ENCODE peak calls at places on chromosome 1, in ten cellular contexts. D, P, U, X, H, N, S, G, C and M are unnamed samples. For H3K27me3, the result is how much of the 10 kb centered on the place peaks cover.

GRCh38 chr1:153510984-153511410 is 24.8 kb downstream of the S100A6 start:
- DNase-seq in P (peak), G (peak), U (no peak), H (peak), X (peak), C (peak), N (peak), S (peak), D (peak), M (peak)

GRCh38 chr1:206925116-206925736 is 3.5 kb upstream of the FCMR start:
- DNase-seq in N (no peak), G (peak), S (no peak), H (no peak), X (peak), U (no peak), C (peak), P (no peak), D (peak), M (peak)

GRCh38 chr1:54244655-54245054 is 44.7 kb downstream of the MRPL37 start:
- DNase-seq in C (no peak), X (no peak), G (no peak), S (no peak), D (no peak), H (no peak), N (no peak), P (no peak), U (no peak), M (no peak)

GRCh38 chr1:40664167-40664537 is 1.3 kb downstream of the RIMS3 start:
- DNase-seq in N (no peak), U (no peak), C (no peak), H (no peak), D (no peak), S (no peak), P (no peak), G (no peak), X (no peak), M (no peak)

GRCh38 chr1:225830823-225831222 is 20.9 kb downstream of the EPHX1 start:
- DNase-seq in S (no peak), N (no peak), C (no peak), G (no peak), D (no peak), X (no peak), H (no peak), P (no peak), U (no peak), M (no peak)

GRCh38 chr1:17881761-17882160 is 126.6 kb downstream of the ACTL8 start:
- DNase-seq in S (no peak), C (no peak), U (no peak), H (no peak), G (peak), N (no peak), P (no peak), X (peak), D (no peak), M (no peak)

GRCh38 chr1:163440090-163440489 is 118.3 kb downstream of the NUF2 start:
- DNase-seq in P (no peak), D (no peak), C (no peak), S (no peak), U (no peak), G (no peak), X (no peak), N (no peak), H (no peak), M (no peak)

GRCh38 chr1:168161459-168161858 is 17.3 kb upstream of the TIPRL start:
- DNase-seq in G (no peak), H (no peak), N (no peak), U (no peak), X (no peak), S (no peak), D (no peak), P (no peak), C (no peak), M (no peak)

GRCh38 chr1:207981976-207982375 is 71.1 kb upstream of the CD34 start:
- DNase-seq in P (no peak), C (no peak), S (peak), U (no peak), G (no peak), H (no peak), X (peak), N (no peak), D (no peak), M (no peak)

GRCh38 chr1:234175363-234175762 is 197.9 kb upstream of the COA6 start:
- DNase-seq in N (no peak), X (no peak), C (no peak), S (no peak), U (no peak), G (no peak), H (no peak), P (no peak), D (no peak), M (no peak)

GRCh38 chr1:89356658-89357400 is 7.0 kb upstream of the GBP6 start:
- DNase-seq in G (no peak), U (no peak), C (no peak), D (no peak), P (peak), N (peak), S (no peak), H (no peak), X (no peak), M (no peak)

GRCh38 chr1:209675567-209676154 is 449 bp downstream of the G0S2 start:
- DNase-seq in H (peak), P (peak), S (no peak), C (peak), U (no peak), D (no peak), X (peak), N (no peak), G (peak), M (peak)

GRCh38 chr1:234970731-234971476 is 157.7 kb downstream of the TOMM20 start:
- DNase-seq in C (peak), S (peak), G (no peak), H (no peak), D (no peak), X (peak), N (peak), U (no peak), P (peak), M (peak)

GRCh38 chr1:85584264-85584781 is 3.8 kb downstream of the CCN1 start:
- DNase-seq in N (peak), P (peak), D (no peak), H (peak), S (no peak), X (peak), C (no peak), G (no peak), U (no peak), M (no peak)

GRCh38 chr1:244998717-244999346 is 134.5 kb upstream of the HNRNPU start:
- DNase-seq in G (no peak), U (no peak), S (no peak), X (no peak), H (no peak), P (no peak), D (no peak), N (no peak), C (no peak), M (no peak)

GRCh38 chr1:91685994-91686393 is 185.3 kb downstream of the CDC7 start:
- DNase-seq in S (no peak), H (no peak), N (no peak), C (no peak), D (no peak), P (no peak), G (no peak), X (no peak), U (no peak), M (no peak)

GRCh38 chr1:87279201-87279860 is 49.3 kb upstream of the LMO4 start:
- DNase-seq in D (no peak), U (no peak), G (no peak), C (no peak), P (peak), S (peak), N (no peak), X (no peak), H (no peak), M (no peak)

GRCh38 chr1:211811848-211812247 is 18.7 kb downstream of the LPGAT1 start:
- DNase-seq in N (no peak), U (no peak), X (no peak), S (no peak), D (no peak), G (no peak), C (no peak), P (no peak), H (no peak), M (no peak)

GRCh38 chr1:243748227-243748626 is 101.8 kb downstream of the AKT3 start:
- DNase-seq in D (no peak), X (no peak), C (no peak), G (no peak), P (no peak), U (no peak), S (no peak), N (no peak), H (no peak), M (no peak)

GRCh38 chr1:162987866-162988265 is 81.3 kb upstream of the RGS4 start:
- DNase-seq in H (no peak), P (peak), N (peak), S (no peak), D (no peak), X (no peak), U (no peak), C (no peak), G (no peak), M (no peak)

GRCh38 chr1:227884370-227885134 is 63.2 kb downstream of the WNT9A start:
- DNase-seq in S (peak), H (no peak), U (no peak), N (no peak), C (no peak), X (peak), P (no peak), G (peak), D (no peak), M (peak)

GRCh38 chr1:33815061-33815460 is 48.8 kb upstream of the HMGB4 start:
- DNase-seq in S (no peak), U (no peak), G (no peak), H (no peak), P (peak), X (no peak), N (no peak), C (no peak), D (no peak), M (no peak)

GRCh38 chr1:113226118-113226517 is 153.1 kb downstream of the LRIG2 start:
- DNase-seq in H (no peak), P (peak), X (no peak), G (no peak), N (no peak), S (peak), D (no peak), C (peak), U (peak), M (no peak)

GRCh38 chr1:118973536-118974160 is 14.5 kb downstream of the TBX15 start:
- DNase-seq in U (no peak), S (no peak), D (no peak), N (no peak), C (no peak), X (no peak), G (no peak), P (no peak), H (no peak), M (peak)

GRCh38 chr1:226733876-226734414 is 5.1 kb downstream of the ITPKB start:
- DNase-seq in S (no peak), U (no peak), D (no peak), X (no peak), N (no peak), G (no peak), H (no peak), P (peak), C (no peak), M (no peak)

GRCh38 chr1:190634134-190634533 is 156.5 kb upstream of the BRINP3 start:
- DNase-seq in X (no peak), G (no peak), P (no peak), U (no peak), C (no peak), S (no peak), D (no peak), H (no peak), N (no peak), M (no peak)

GRCh38 chr1:29647581-29647980 is 411.3 kb downstream of the PTPRU start:
- DNase-seq in N (peak), X (no peak), H (no peak), S (no peak), D (no peak), P (peak), U (no peak), C (no peak), G (no peak), M (no peak)

GRCh38 chr1:233945573-233945972 is 41.1 kb downstream of the SLC35F3 start:
- DNase-seq in U (no peak), G (no peak), N (peak), X (no peak), S (no peak), P (peak), H (no peak), D (no peak), C (no peak), M (no peak)

GRCh38 chr1:21050031-21050430 is 126.7 kb downstream of the EIF4G3 start:
- DNase-seq in C (no peak), X (no peak), D (no peak), H (no peak), S (no peak), N (no peak), G (no peak), P (peak), U (no peak), M (no peak)

GRCh38 chr1:201594575-201595245 is 55.8 kb downstream of the NAV1 start:
- DNase-seq in U (no peak), X (peak), D (no peak), G (peak), P (no peak), S (no peak), C (no peak), N (no peak), H (peak), M (no peak)

GRCh38 chr1:109365642-109366204 is 32.0 kb downstream of the SORT1 start:
- DNase-seq in P (no peak), S (no peak), C (no peak), H (no peak), D (no peak), N (no peak), X (no peak), G (no peak), U (no peak), M (no peak)

GRCh38 chr1:205329719-205330118 is 8.2 kb upstream of the NUAK2 start:
- DNase-seq in N (no peak), G (no peak), H (no peak), X (no peak), S (no peak), P (no peak), D (no peak), U (no peak), C (no peak), M (no peak)

GRCh38 chr1:205328476-205328875 is 6.9 kb upstream of the NUAK2 start:
- DNase-seq in X (peak), C (no peak), D (no peak), N (no peak), S (no peak), P (no peak), U (no peak), H (no peak), G (no peak), M (no peak)

GRCh38 chr1:205330161-205330560 is 8.6 kb upstream of the NUAK2 start:
- DNase-seq in P (no peak), D (no peak), C (no peak), U (no peak), X (no peak), H (no peak), N (no peak), G (no peak), S (no peak), M (no peak)

GRCh38 chr1:205335692-205336091 is 14.1 kb upstream of the NUAK2 start:
- DNase-seq in X (peak), D (peak), P (peak), N (peak), S (no peak), H (no peak), U (no peak), G (peak), C (peak), M (peak)

DNA sequence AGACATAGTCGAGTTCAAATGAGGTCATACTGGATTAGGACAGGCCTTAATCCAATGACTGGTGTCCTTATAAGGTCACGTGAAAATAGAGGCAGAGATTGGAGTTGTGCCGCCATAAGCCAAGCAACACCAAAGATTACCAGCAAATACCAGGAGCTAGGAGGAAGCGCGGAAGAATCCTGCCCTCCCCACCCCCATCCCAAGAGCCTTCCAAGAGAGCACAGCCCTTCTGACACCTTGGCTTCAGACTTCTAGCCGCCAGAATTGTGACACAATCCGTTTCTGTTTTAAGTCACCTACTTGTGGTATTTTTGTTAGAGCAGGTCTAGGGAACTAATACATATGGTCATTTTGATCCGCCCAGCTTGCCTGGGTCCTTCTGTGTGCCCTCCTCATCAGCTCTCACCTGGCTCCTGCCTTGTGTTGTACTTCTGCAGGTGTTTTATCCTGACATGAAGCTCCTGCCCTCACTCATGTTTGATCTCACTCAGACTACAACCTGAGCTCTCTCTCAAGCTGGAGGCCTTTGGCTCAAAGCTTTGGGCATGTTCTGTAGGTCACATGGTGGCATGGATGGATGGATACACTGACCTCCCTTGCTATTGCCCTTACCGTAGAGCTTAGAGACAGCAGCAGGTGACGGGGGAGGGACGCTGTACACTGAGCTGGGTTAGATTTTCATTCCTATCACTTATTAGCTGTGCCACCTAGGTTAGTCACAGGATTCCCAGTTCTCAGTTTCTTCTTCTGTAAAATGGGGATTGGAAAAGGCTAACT is 10.7 kb upstream of the NUAK2 start:
- DNase-seq in U (no peak), X (no peak), D (no peak), P (no peak), S (no peak), H (no peak), N (no peak), G (no peak), C (no peak), M (no peak)
- H3K27me3 ChIP-seq in U (under half), X (under half), D (under half), P (under half), S (under half), H (under half), N (under half), G (under half), C (under half), M (under half)

GRCh38 chr1:155084722-155085503 is 6.3 kb downstream of the EFNA3 start:
- DNase-seq in C (peak), D (peak), N (peak), X (peak), U (peak), P (peak), S (peak), H (peak), G (peak), M (peak)

GRCh38 chr1:155085504-155086181 is 7.0 kb downstream of the EFNA3 start:
- DNase-seq in H (no peak), D (peak), X (peak), N (peak), U (no peak), G (peak), S (peak), P (peak), C (peak), M (peak)

GRCh38 chr1:155082941-155083541 is 4.4 kb downstream of the EFNA3 start:
- DNase-seq in H (no peak), N (no peak), U (no peak), D (no peak), C (no peak), G (peak), S (no peak), P (no peak), X (no peak), M (no peak)

GRCh38 chr1:155082301-155082940 is 3.8 kb downstream of the EFNA3 start:
- DNase-seq in X (peak), N (no peak), U (no peak), P (no peak), H (no peak), G (peak), D (no peak), C (no peak), S (no peak), M (no peak)

GRCh38 chr1:155083865-155084721 is 5.5 kb downstream of the EFNA3 start:
- DNase-seq in H (no peak), P (no peak), S (no peak), X (peak), G (no peak), D (no peak), C (no peak), N (peak), U (no peak), M (no peak)
- H3K27me3 ChIP-seq in H (under half), P (under half), S (under half), X (half or more), G (half or more), D (under half), C (under half), N (under half), U (under half), M (under half)

GRCh38 chr1:46522969-46523320 is 28.5 kb downstream of the KNCN start:
- DNase-seq in G (peak), C (no peak), X (peak), U (no peak), S (no peak), N (no peak), H (no peak), D (no peak), P (no peak), M (peak)
- H3K27me3 ChIP-seq in G (half or more), C (under half), X (under half), U (under half), S (under half), N (under half), H (under half), D (under half), P (under half), M (under half)

DNA sequence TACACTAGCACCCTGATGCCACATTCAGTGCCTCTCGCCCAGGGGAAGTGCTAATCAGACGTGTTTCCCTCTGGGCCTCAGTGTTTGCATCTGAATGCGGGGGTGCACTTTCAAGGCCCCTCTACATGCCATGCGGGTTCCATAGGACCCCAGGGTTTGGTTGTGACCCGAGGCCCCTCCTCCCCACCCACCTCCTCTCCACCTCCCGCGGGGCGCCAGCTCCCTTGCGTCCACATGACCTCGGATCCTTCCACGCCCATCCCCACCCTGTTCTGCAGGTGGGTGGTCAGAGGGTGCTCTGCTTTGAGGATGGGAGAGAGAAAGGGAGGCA is 5.1 kb upstream of the RUNX3 start:
- DNase-seq in D (no peak), H (no peak), U (no peak), P (no peak), N (no peak), S (no peak), C (no peak), X (no peak), G (no peak), M (peak)
- H3K27me3 ChIP-seq in D (under half), H (under half), U (under half), P (under half), N (under half), S (under half), C (under half), X (half or more), G (half or more), M (under half)

GRCh38 chr1:37135032-37135431 is 100.7 kb upstream of the GRIK3 start:
- DNase-seq in X (no peak), G (no peak), S (no peak), D (no peak), N (no peak), H (no peak), P (no peak), U (no peak), C (no peak), M (no peak)
- H3K27me3 ChIP-seq in X (under half), G (half or more), S (under half), D (under half), N (under half), H (under half), P (under half), U (under half), C (under half), M (under half)

DNA sequence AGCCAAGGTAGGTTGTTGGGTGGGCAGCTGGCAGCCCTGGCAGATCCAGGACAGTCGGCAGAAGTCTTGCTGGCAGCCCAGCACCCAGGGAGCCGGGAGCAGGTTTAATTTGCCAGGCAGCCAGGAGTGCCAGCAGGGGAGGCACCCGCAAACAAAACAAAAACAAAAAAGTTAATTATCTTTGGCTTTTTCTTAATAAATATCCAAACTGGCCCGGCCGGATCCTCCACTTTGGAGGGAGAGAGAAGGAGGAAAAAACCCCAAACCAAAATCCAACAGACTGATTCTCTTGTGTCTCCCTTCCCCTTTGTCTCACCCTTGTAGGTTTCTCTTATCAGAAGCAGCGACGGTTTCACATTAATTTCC is 97.0 kb downstream of the CASZ1 start:
- DNase-seq in S (no peak), H (no peak), D (no peak), P (no peak), G (no peak), N (no peak), C (no peak), X (no peak), U (no peak), M (no peak)
- H3K27me3 ChIP-seq in S (under half), H (under half), D (under half), P (under half), G (under half), N (under half), C (under half), X (under half), U (under half), M (under half)